ENCODE peak calls at places on chromosome 17, in seven cellular contexts. W, F, C, P, I, L and O are unnamed samples.

GRCh38 chr17:28620010-28620409 is 6.0 kb upstream of the RSKR start:
- DNase-seq in F (no peak), I (no peak), P (no peak), W (no peak), C (no peak), L (no peak), O (no peak)

GRCh38 chr17:18361837-18362380 is 1.4 kb downstream of the SHMT1 start:
- DNase-seq in I (no peak), L (no peak), W (no peak), F (no peak), P (no peak), C (no peak), O (no peak)

GRCh38 chr17:50103941-50104340 is 8.8 kb downstream of the PDK2 start:
- DNase-seq in C (no peak), I (no peak), L (no peak), W (no peak), P (no peak), F (no peak), O (no peak)

GRCh38 chr17:10127819-10128375 is 70.5 kb downstream of the GAS7 start:
- DNase-seq in P (no peak), L (peak), F (peak), W (no peak), I (no peak), C (no peak), O (no peak)

GRCh38 chr17:2929881-2930533 is 133.4 kb downstream of the OR1D5 start:
- DNase-seq in F (peak), W (peak), P (peak), C (peak), I (no peak), L (peak), O (peak)

GRCh38 chr17:9924735-9925191 is 19.7 kb upstream of the RCVRN start:
- DNase-seq in I (peak), C (peak), L (peak), F (no peak), W (peak), P (peak), O (peak)

GRCh38 chr17:50079334-50080095 is 15.6 kb upstream of the PDK2 start:
- DNase-seq in I (no peak), L (no peak), W (peak), P (peak), F (no peak), C (peak), O (no peak)

GRCh38 chr17:44940321-44940720 is 7.3 kb downstream of the KIF18B start:
- DNase-seq in F (no peak), P (no peak), W (no peak), L (no peak), C (peak), I (no peak), O (peak)

GRCh38 chr17:56891751-56892150 is 22.1 kb downstream of the TRIM25 start:
- DNase-seq in I (no peak), W (no peak), P (peak), C (no peak), L (no peak), F (no peak), O (peak)

GRCh38 chr17:7512824-7513540 is 28.8 kb downstream of the POLR2A start:
- DNase-seq in I (no peak), C (no peak), P (no peak), F (no peak), W (no peak), L (no peak), O (no peak)

GRCh38 chr17:7512105-7512504 is 27.9 kb downstream of the POLR2A start:
- DNase-seq in F (no peak), P (no peak), L (no peak), I (no peak), W (no peak), C (no peak), O (no peak)

GRCh38 chr17:7511108-7511507 is 26.9 kb downstream of the POLR2A start:
- DNase-seq in P (no peak), W (no peak), F (no peak), C (no peak), I (no peak), L (no peak), O (no peak)

GRCh38 chr17:7513850-7514419 is 29.8 kb downstream of the POLR2A start:
- DNase-seq in C (no peak), I (no peak), L (no peak), F (no peak), W (no peak), P (no peak), O (no peak)

GRCh38 chr17:7515912-7516610 is 31.9 kb downstream of the POLR2A start:
- DNase-seq in C (peak), L (no peak), I (no peak), W (no peak), P (no peak), F (no peak), O (no peak)
- TF ChIP-seq YY1 in C (no peak), L (no peak), I (no peak), W (no peak), P (no peak), F (no peak), O (no peak)

DNA sequence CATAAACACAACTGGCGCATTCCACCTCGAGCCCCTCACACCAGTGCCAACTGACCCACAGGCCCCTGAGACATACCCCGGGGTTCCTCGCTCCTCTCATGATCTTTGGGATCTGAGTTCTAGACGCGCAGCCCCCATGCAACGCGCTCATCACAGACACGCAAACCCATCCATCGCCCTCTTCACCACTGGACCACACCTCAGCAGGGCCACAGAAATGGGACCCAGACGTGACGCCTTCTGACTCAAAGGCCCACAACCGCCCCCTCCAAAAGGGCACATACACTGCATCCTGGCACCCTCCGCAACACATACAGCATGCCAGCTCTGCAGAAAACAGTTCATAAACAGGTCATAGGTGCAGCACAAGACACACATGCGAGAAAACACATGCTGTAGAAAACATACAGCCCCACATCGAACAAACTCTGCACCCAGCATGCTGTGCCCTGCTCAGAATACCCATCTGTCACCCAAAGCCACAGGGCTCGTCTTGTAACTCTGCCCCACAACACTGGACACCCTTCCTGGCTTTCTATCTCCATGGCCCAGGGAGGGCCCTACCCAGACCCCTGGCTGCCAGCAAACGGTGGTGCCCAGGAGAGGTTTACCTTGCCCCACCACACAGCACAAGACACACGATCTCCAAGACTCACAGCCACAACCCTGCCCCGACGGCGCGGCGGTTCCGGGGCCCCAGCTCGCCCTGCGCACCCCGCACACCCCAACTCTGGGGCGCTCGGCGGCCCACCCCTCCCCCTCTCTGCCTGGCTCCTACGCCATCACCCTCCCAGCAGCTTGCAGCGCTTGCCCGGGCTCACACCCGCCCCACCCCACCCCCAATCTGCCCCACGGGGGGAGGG is 924 bp downstream of the ZBTB4 start:
- DNase-seq in I (no peak), P (peak), F (no peak), W (no peak), C (no peak), L (no peak), O (peak)
- TF ChIP-seq YY1 in I (no peak), P (no peak), F (no peak), W (peak), C (no peak), L (no peak), O (no peak)

DNA sequence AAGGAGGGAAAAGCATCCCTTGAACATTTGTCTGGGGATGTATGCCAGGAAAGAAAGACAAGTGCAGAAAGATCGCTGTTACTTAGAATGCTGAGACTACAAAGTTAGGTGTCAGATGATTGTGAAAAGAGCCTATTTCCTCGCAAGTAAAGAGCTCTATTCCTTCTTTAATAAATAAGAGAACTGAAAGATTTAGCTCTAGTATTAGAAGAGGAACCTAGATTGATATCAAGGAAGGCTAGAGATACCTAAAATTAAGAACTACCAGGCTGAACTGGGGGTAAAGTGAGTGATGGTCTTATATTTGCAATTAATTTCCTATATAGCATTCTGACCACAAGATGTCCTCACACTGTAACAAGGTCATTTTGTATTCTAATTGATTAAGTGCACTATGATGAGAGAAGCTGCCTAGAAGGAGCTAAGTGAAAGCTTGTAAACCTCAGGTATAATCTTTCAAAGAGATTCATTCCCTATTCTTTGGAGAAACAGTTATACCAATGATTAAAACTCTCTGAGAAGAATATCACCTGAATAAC is 62.3 kb downstream of the SSH2 start:
- DNase-seq in F (no peak), P (no peak), L (no peak), W (no peak), C (no peak), I (no peak), O (no peak)
- TF ChIP-seq YY1 in F (no peak), P (no peak), L (no peak), W (no peak), C (no peak), I (no peak), O (no peak)

DNA sequence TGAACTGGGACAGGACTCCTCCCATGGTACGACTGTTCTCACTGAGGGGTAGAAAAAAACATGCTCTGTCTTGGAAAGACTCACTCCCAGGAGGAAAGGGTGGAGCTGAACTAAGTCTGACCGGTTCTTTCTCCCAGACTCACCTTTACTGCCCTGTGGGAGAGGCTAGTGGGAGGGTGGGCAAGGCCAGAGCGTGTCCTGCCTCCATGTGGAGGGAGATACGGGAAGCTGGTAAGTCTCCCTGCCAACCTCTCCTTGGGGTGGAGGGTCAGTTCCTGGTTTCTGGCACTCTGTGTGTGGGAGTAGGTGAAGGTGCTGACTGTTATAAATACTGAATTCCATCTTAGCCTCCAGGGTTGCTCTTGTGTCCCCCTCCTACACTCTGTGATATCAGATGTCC is 26.8 kb upstream of the FAM20A start:
- DNase-seq in W (no peak), F (no peak), P (peak), L (no peak), C (no peak), I (no peak), O (no peak)
- TF ChIP-seq YY1 in W (no peak), F (no peak), P (no peak), L (no peak), C (no peak), I (no peak), O (no peak)

GRCh38 chr17:69501591-69502468 is 87.3 kb downstream of the MAP2K6 start:
- DNase-seq in C (peak), W (no peak), F (no peak), I (no peak), L (no peak), P (no peak), O (no peak)
- TF ChIP-seq YY1 in C (no peak), W (no peak), F (no peak), I (no peak), L (no peak), P (no peak), O (no peak)

DNA sequence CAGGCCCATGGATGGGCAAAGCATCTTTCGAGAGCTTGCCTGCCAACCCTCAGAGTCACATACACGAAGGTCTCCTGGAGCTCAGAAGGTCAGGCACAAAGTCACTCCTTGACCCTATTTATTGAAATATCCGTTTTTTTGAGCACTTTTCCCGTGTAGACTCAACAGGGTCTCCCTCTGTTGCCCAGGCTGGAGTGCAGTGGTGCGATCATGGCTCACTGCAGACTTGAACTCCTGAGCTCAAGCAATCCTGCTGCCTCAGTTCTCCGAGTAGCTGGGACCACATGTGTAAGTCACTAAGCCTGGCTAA is 364.6 kb downstream of the SEC14L1 start:
- DNase-seq in I (no peak), C (no peak), P (no peak), F (no peak), W (no peak), L (no peak), O (no peak)
- TF ChIP-seq YY1 in I (no peak), C (no peak), P (no peak), F (no peak), W (no peak), L (no peak), O (no peak)